ENCODE peak calls at places on chromosomes 4 and X, in four cellular contexts. M, T, Z and X are unnamed samples.

GRCh38 chrX:20718592-20718991 is 451.9 kb upstream of the RPS6KA3 start:
- DNase-seq in M (no peak), T (no peak), Z (no peak), X (no peak)

GRCh38 chr4:48602763-48603162 is 112.7 kb downstream of the ZAR1 start:
- DNase-seq in M (no peak), T (no peak), Z (no peak), X (no peak)

GRCh38 chrX:110268875-110269274 is 49.0 kb downstream of the AMMECR1 start:
- DNase-seq in Z (no peak), T (no peak), M (no peak), X (no peak)

GRCh38 chrX:146435472-146435871 is 374.1 kb upstream of the CXorf51B start:
- DNase-seq in T (no peak), Z (no peak), M (no peak), X (no peak)

GRCh38 chr4:38514465-38515146 is 149.4 kb upstream of the KLF3 start:
- DNase-seq in M (no peak), T (no peak), Z (no peak), X (no peak)

GRCh38 chrX:115689931-115690330 is 129.0 kb downstream of the PLS3 start:
- DNase-seq in T (no peak), Z (no peak), M (no peak), X (no peak)

GRCh38 chr4:150348079-150348478 is 233.9 kb upstream of the MAB21L2 start:
- DNase-seq in M (no peak), Z (no peak), T (peak), X (no peak)

GRCh38 chr4:86279247-86279960 is 80.4 kb downstream of the MAPK10 start:
- DNase-seq in Z (no peak), M (no peak), T (no peak), X (no peak)

GRCh38 chr4:55321707-55322264 is 24.3 kb upstream of the SRD5A3 start:
- DNase-seq in Z (peak), M (peak), T (peak), X (peak)

GRCh38 chr4:53365486-53366300 is at the start of gene SCFD2:
- DNase-seq in M (peak), T (peak), Z (peak), X (peak)

GRCh38 chr4:56118055-56118454 is 169.3 kb downstream of the CEP135 start:
- DNase-seq in M (peak), Z (no peak), T (no peak), X (no peak)

GRCh38 chrX:68396953-68397352 is 36.3 kb downstream of the OPHN1 start:
- DNase-seq in Z (no peak), M (peak), T (no peak), X (no peak)

GRCh38 chr4:74659576-74660411 is 134.5 kb downstream of the BTC start:
- DNase-seq in M (no peak), Z (peak), T (peak), X (peak)

DNA sequence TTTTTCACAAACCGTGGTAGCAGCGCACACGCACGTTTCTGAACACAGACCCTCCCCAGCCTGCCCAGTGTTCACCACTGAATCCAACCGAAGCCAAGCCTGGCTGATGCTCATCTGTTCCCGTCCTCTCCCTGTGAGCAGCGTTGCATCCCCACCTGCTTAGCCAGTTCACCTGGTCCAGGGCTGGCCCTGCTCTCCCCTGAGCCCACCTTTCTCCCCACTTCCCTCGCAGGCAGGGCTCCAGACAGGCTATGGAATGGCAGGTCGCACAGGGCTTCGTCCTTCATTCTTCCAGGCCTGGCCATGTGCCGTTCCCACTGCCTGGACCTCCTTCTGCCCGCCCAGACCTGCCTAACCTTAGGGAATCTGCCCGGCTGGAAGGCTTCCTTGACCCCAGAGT is 246.9 kb downstream of the EVC2 start:
- DNase-seq in M (no peak), T (no peak), Z (no peak), X (no peak)
- TF ChIP-seq CTCF in M (no peak), T (no peak), Z (no peak), X (no peak)

GRCh38 chrX:12349201-12349600 is 210.9 kb downstream of the FRMPD4 start:
- DNase-seq in T (no peak), Z (no peak), M (no peak), X (peak)
- TF ChIP-seq CTCF in T (peak), Z (no peak), M (no peak), X (peak)

GRCh38 chr4:151420408-151420807 is 11.4 kb downstream of the FHIP1A start:
- DNase-seq in M (no peak), Z (no peak), T (no peak), X (no peak)
- TF ChIP-seq CTCF in M (no peak), Z (no peak), T (no peak), X (no peak)

DNA sequence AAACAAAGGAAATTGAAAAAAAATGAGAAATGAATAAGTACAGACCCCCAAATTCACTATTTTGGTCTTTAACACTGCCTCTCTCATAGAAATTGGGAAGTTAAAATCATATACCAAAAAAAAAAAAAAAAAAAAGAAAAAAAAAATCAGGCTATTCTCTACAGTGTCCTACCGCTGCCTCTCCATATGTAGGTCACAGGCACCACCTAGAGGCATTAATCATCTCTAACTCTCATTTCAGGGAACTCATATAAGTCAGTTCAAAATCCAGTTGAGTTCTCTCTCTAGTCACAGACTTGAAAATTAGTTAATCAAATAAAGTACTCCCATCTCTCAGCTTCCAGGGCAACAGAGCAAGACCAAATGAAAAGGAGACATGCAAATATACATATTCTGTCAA is 47.9 kb downstream of the COX18 start:
- DNase-seq in T (peak), M (peak), Z (no peak), X (no peak)
- TF ChIP-seq CTCF in T (peak), M (peak), Z (no peak), X (peak)

GRCh38 chrX:100872161-100872560 is 2.0 kb downstream of the NOX1 start:
- DNase-seq in Z (no peak), M (no peak), T (no peak), X (no peak)
- TF ChIP-seq CTCF in Z (no peak), M (no peak), T (no peak), X (no peak)

GRCh38 chr4:79576480-79576803 is 168.4 kb upstream of the GK2 start:
- DNase-seq in Z (no peak), T (peak), M (peak), X (no peak)
- TF ChIP-seq CTCF in Z (peak), T (peak), M (peak), X (peak)

GRCh38 chr4:140118931-140119640 is 34.9 kb downstream of the MAML3 start:
- DNase-seq in Z (no peak), T (no peak), M (no peak), X (no peak)
- TF ChIP-seq CTCF in Z (no peak), T (no peak), M (no peak), X (no peak)